ENCODE peak calls at places on chromosomes 13 and 19, in seven cellular contexts. R is fibroblast of pulmonary artery; Y is uterus; H is thyroid gland; I is cardiac fibroblast; C is CD4-positive, CD25-positive, alpha-beta regulatory T cell; A is neural progenitor cell. M is an unnamed sample.

GRCh38 chr19:5125797-5126497 is 157.0 kb downstream of the KDM4B start:
- DNase-seq in R (peak; percentile 36), Y (no peak), H (no peak), I (no peak), C (no peak), A (peak; percentile 51), M (no peak)

GRCh38 chr19:51566489-51567100 is 4.5 kb upstream of the ZNF175 start:
- DNase-seq in R (no peak), Y (no peak), H (no peak), I (no peak), C (no peak), A (no peak), M (no peak)

GRCh38 chr13:41603917-41604316 is 146.6 kb downstream of the RGCC start:
- DNase-seq in R (peak; percentile 79), Y (no peak), H (peak; percentile 26), I (peak; percentile 92), C (no peak), A (no peak), M (no peak)

GRCh38 chr13:49553888-49554287 is 31.5 kb downstream of the RCBTB1 start:
- DNase-seq in R (no peak), Y (no peak), H (no peak), I (no peak), C (no peak), A (no peak), M (no peak)

GRCh38 chr13:113143466-113144254 is 14.8 kb upstream of the PROZ start:
- DNase-seq in R (no peak), Y (no peak), H (no peak), I (no peak), C (no peak), A (no peak), M (no peak)

GRCh38 chr13:93984876-93985275 is 494.6 kb downstream of the DCT start:
- DNase-seq in R (no peak), Y (no peak), H (no peak), I (no peak), C (no peak), A (no peak), M (no peak)

GRCh38 chr19:18775586-18776287 is 15.4 kb downstream of the COMP start:
- DNase-seq in R (peak; percentile 17), Y (no peak), H (no peak), I (peak; percentile 69), C (no peak), A (no peak), M (no peak)

GRCh38 chr19:10270616-10271394 is at the start of gene ICAM1:
- DNase-seq in R (peak; percentile 95), Y (peak; percentile 77), H (peak; percentile 70), I (peak; percentile 90), C (peak; percentile 61), A (peak; percentile 71), M (peak; percentile 98)

GRCh38 chr19:55279773-55280643 is at the start of gene HSPBP1:
- DNase-seq in R (peak; percentile 95), Y (peak; percentile 95), H (peak; percentile 94), I (peak; percentile 95), C (peak; percentile 91), A (peak; percentile 98), M (peak; percentile 98)
- H3K4me3 ChIP-seq in R (peak within 1 kb of the TSS; percentile 91), Y (peak within 1 kb of the TSS; percentile 74), H (peak within 1 kb of the TSS; percentile 61), I (peak within 1 kb of the TSS; percentile 78), C (peak within 1 kb of the TSS; percentile 71), A (peak within 1 kb of the TSS; percentile 81), M (peak within 1 kb of the TSS; percentile 78)

GRCh38 chr19:55086730-55087541 is 11.3 kb downstream of the EPS8L1 start:
- DNase-seq in R (peak; percentile 95), Y (peak; percentile 93), H (peak; percentile 70), I (peak; percentile 95), C (peak; percentile 54), A (peak; percentile 99), M (peak; percentile 98)
- H3K4me3 ChIP-seq in R (peak overlapping the region; percentile 60), Y (peak overlapping the region; percentile 45), H (no peak overlapping the region), I (peak overlapping the region; percentile 54), C (no peak overlapping the region), A (peak overlapping the region; percentile 68), M (peak overlapping the region; percentile 51)

GRCh38 chr13:95027638-95028037 is 273.6 kb downstream of the ABCC4 start:
- DNase-seq in R (no peak), Y (no peak), H (no peak), I (no peak), C (no peak), A (no peak), M (no peak)

GRCh38 chr13:95032114-95032513 is 269.1 kb downstream of the ABCC4 start:
- DNase-seq in R (no peak), Y (no peak), H (no peak), I (no peak), C (no peak), A (no peak), M (no peak)

GRCh38 chr13:95035311-95036109 is 265.7 kb downstream of the ABCC4 start:
- DNase-seq in R (no peak), Y (no peak), H (no peak), I (no peak), C (no peak), A (no peak), M (no peak)

GRCh38 chr13:95033890-95034289 is 267.4 kb downstream of the ABCC4 start:
- DNase-seq in R (no peak), Y (no peak), H (no peak), I (no peak), C (no peak), A (no peak), M (no peak)

GRCh38 chr13:95030948-95031347 is 270.3 kb downstream of the ABCC4 start:
- DNase-seq in R (no peak), Y (no peak), H (no peak), I (no peak), C (no peak), A (no peak), M (no peak)
- H3K4me3 ChIP-seq in R (no peak overlapping the region), Y (no peak overlapping the region), H (no peak overlapping the region), I (no peak overlapping the region), C (no peak overlapping the region), A (no peak overlapping the region), M (no peak overlapping the region)

DNA sequence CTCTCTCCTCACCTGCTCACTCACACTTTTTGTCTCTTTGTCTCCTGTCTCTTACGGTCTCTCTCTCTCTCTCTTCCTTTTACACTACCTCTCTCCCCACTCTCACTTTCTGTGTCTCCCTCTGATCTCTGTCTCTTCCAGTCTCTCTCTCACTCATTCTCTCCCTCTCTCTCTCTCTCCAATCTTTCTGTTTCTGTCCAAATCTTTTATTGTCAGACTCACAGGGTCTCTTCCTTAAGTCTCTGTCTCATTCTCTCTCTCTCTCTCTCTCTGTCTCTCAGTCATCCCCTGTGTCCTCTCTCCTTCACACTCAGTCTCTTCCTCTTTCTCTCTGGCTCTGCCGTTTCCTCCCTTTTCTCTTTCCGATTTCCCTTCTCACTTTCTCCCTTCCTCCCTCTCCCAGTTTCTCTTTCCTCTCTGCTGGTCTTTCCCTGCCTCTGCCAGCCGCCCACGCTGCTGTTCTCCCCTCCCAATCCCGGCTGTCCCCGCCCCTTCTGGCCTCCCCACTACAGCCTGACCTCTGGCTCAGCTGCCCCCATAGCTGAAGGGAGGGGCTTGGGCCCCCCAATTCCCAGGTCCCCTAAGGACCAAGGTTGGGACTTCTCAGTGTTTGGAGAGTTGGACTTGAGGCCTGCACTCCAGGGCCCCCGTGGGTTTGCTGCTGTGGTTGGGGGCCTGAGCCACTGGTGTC is at the start of gene PLEKHA4:
- DNase-seq in R (peak; percentile 58), Y (peak; percentile 89), H (peak; percentile 65), I (peak; percentile 50), C (no peak), A (peak; percentile 33), M (no peak)
- H3K4me3 ChIP-seq in R (peak within 1 kb of the TSS; percentile 61), Y (peak within 1 kb of the TSS; percentile 31), H (peak within 1 kb of the TSS; percentile 14), I (peak within 1 kb of the TSS; percentile 54), C (no peak within 1 kb of the TSS), A (peak within 1 kb of the TSS; percentile 28), M (peak within 1 kb of the TSS; percentile 44)

DNA sequence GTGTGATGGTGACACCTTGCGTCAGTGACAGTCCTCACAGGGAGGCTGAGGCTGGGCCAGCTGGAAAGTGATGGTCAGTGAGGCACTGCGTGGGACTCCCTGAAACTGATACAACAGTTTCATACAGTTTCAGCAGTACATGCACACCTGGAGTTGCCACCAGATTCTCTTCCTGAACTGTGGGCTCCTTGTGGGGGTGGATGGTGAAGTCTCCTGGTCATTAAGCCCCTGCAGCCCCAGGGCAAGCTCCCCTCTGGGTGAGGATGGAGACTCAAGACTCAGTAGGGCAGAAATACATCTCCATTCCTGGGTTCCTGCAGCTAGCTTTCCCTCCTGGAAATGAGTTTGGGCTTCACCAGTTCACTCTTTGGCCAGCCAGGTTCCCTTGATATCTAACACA is 392.7 kb downstream of the UQCRFS1 start:
- DNase-seq in R (no peak), Y (no peak), H (no peak), I (no peak), C (no peak), A (no peak), M (peak; percentile 68)
- H3K4me3 ChIP-seq in R (no peak overlapping the region), Y (no peak overlapping the region), H (no peak overlapping the region), I (no peak overlapping the region), C (no peak overlapping the region), A (no peak overlapping the region), M (no peak overlapping the region)

M was measured in esophagus muscularis mucosa.